ENCODE peak calls at places on chromosomes 7 and 10, in eight cellular contexts. T, D, R, M, P, W, X and E are unnamed samples.

GRCh38 chr10:67924136-67924535 is 39.7 kb downstream of the SIRT1 start:
- DNase-seq in M (no peak), X (no peak), P (no peak), D (no peak), W (no peak), R (no peak), T (no peak), E (no peak)

GRCh38 chr10:96414303-96414702 is 55.5 kb upstream of the OPALIN start:
- DNase-seq in R (no peak), T (no peak), D (no peak), X (no peak), P (no peak), W (no peak), M (no peak), E (no peak)

GRCh38 chr10:112446855-112447691 is at the start of the genes VTI1A and ZDHHC6:
- DNase-seq in W (peak; percentile 88), R (peak; percentile 77), P (peak; percentile 79), T (peak; percentile 87), M (peak; percentile 63), D (peak; percentile 32), X (peak; percentile 49), E (peak; percentile 85)

GRCh38 chr7:36216063-36216684 is 63.1 kb downstream of the EEPD1 start:
- DNase-seq in D (no peak), P (no peak), T (no peak), R (no peak), M (no peak), W (no peak), X (no peak), E (peak; percentile 4)

GRCh38 chr10:68086011-68086410 is 10.9 kb upstream of the HERC4 start:
- DNase-seq in R (no peak), T (no peak), M (peak; percentile 72), X (no peak), W (no peak), D (no peak), P (no peak), E (no peak)

GRCh38 chr7:93043393-93043985 is 74.3 kb downstream of the SAMD9 start:
- DNase-seq in R (peak; percentile 37), P (peak; percentile 93), X (peak; percentile 49), W (no peak), T (peak; percentile 73), M (no peak), D (peak; percentile 94), E (peak; percentile 80)

GRCh38 chr7:50552921-50553320 is 12.3 kb downstream of the DDC start:
- DNase-seq in R (peak; percentile 49), D (no peak), P (peak; percentile 37), T (no peak), X (no peak), W (no peak), M (no peak), E (peak; percentile 41)

GRCh38 chr10:101237908-101238731 is 8.9 kb upstream of the LBX1 start:
- DNase-seq in P (no peak), T (no peak), M (no peak), R (no peak), W (no peak), X (no peak), D (no peak), E (no peak)

GRCh38 chr10:92242910-92243671 is 47.8 kb downstream of the CPEB3 start:
- DNase-seq in W (peak; percentile 57), M (peak; percentile 85), R (peak; percentile 28), X (no peak), T (peak; percentile 51), P (peak; percentile 58), D (no peak), E (peak; percentile 57)

DNA sequence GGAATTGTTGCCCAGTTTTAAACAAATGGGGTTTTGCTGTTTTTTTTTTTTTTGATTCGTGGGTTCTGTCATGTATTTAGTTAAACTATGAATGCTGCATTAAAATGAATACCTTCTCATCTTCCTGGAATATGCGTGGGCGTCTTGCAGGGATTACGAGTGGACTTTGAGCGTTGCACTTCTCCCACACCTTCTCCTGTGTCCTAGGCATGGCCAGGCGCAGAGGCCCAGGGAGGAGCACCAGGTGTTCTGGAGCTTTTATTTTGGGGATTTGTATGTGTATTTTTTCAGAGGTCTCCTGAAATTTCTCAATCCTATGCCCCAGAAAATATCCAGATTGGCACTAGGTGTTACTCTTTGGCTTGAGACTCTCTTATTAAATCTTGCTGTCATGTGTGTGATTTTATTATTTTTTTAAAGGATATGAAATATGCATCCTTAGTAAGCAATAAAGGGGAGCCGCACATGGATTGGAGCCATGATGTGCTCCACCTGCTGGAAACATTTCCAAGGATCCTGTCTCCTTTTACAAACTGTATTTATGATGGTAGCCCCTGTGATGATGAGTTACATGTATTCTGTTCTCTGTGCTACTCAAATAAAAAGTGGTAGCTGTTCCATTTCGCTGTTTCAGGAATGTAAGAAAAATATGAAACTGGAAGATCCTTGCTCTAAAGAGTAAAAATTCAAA is 482.2 kb upstream of the KLF6 start:
- DNase-seq in X (no peak), M (no peak), D (no peak), P (no peak), R (no peak), T (no peak), W (no peak), E (peak; percentile 34)
- TF ChIP-seq CTCF in X (peak; percentile 15), M (peak; percentile 29), D (peak; percentile 52), P (no peak), R (no peak), T (no peak), W (peak; percentile 26), E (peak; percentile 21)

GRCh38 chr7:55507743-55508142 is 64.6 kb downstream of the VOPP1 start:
- DNase-seq in D (no peak), T (no peak), X (no peak), W (no peak), R (no peak), P (no peak), M (no peak), E (no peak)

GRCh38 chr7:55502988-55503514 is 69.3 kb downstream of the VOPP1 start:
- DNase-seq in T (no peak), M (no peak), D (no peak), X (no peak), R (no peak), P (no peak), W (no peak), E (no peak)

GRCh38 chr7:55502209-55502608 is 70.1 kb downstream of the VOPP1 start:
- DNase-seq in R (no peak), W (no peak), X (no peak), P (no peak), D (no peak), T (no peak), M (no peak), E (no peak)

GRCh38 chr7:55505259-55505658 is 67.0 kb downstream of the VOPP1 start:
- DNase-seq in W (no peak), D (no peak), P (no peak), R (no peak), X (no peak), T (no peak), M (no peak), E (no peak)

GRCh38 chr7:55504093-55504859 is 68.0 kb downstream of the VOPP1 start:
- DNase-seq in T (no peak), W (no peak), D (peak; percentile 42), X (no peak), R (no peak), M (peak; percentile 68), P (peak; percentile 25), E (peak; percentile 11)
- TF ChIP-seq CTCF in T (no peak), W (no peak), D (no peak), X (no peak), R (no peak), M (no peak), P (no peak), E (no peak)

DNA sequence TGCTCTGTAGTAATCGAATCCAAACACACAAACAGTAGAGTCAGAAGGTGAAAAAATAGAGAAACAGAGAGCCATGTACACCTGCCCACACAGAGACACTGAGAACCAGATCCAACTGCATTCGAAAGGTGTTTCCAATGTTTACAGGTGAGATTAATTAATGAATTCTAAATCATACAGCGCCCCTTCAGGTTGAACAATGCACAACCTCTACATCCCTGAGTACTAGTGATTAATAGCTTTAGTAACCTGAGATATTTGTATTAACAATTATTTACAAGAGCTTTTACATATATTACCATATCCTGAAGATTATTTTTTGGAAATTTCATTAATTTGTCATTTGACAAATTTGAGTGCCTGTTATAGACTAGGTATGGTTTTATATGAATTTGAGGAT is 7.6 kb upstream of the MRC1 start:
- DNase-seq in X (no peak), M (no peak), T (no peak), R (no peak), P (no peak), W (no peak), D (no peak), E (no peak)
- TF ChIP-seq CTCF in X (no peak), M (peak; percentile 33), T (peak; percentile 29), R (peak; percentile 38), P (no peak), W (no peak), D (no peak), E (no peak)

DNA sequence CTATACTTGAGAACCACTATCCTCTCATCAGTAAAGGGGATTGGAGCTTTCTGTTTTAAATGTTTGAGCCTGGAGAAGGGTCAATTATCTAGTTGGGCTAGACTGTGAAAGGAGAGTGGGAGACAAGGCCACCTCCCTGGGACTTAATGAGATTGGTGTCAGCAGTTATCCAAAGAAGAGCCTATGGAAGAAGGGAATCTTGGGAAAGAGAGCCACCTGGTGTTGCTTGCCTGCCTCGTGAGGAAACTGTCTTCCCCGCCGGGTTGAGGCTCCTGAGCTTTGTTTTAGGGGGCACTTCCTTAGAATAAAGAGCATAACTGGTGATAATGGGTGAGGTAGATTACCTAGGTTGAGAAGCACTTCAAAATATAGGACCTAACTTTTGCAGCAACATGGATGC is 32.0 kb upstream of the ABCB4 start:
- DNase-seq in W (no peak), X (no peak), M (no peak), D (no peak), R (no peak), P (no peak), T (no peak), E (peak; percentile 17)
- TF ChIP-seq CTCF in W (no peak), X (peak; percentile 6), M (peak; percentile 24), D (peak; percentile 44), R (peak; percentile 38), P (no peak), T (no peak), E (no peak)

GRCh38 chr7:147611402-147611801 is 979.2 kb upstream of the C7orf33 start:
- DNase-seq in M (no peak), P (no peak), D (no peak), T (no peak), R (no peak), X (no peak), W (no peak), E (no peak)

GRCh38 chr7:147605326-147605725 is 985.2 kb upstream of the C7orf33 start:
- DNase-seq in W (no peak), P (no peak), M (no peak), R (no peak), X (no peak), D (no peak), T (no peak), E (no peak)

GRCh38 chr7:147607151-147607800 is 983.3 kb upstream of the C7orf33 start:
- DNase-seq in T (no peak), M (no peak), W (no peak), X (no peak), D (no peak), R (peak; percentile 5), P (no peak), E (no peak)
- TF ChIP-seq CTCF in T (no peak), M (no peak), W (no peak), X (no peak), D (no peak), R (no peak), P (no peak), E (no peak)

GRCh38 chr7:32266932-32267475 is 196.8 kb upstream of the PDE1C start:
- DNase-seq in M (no peak), W (no peak), X (no peak), R (no peak), P (no peak), D (no peak), T (no peak), E (no peak)
- TF ChIP-seq CTCF in M (no peak), W (peak; percentile 6), X (no peak), R (no peak), P (no peak), D (peak; percentile 49), T (no peak), E (no peak)